ENCODE peak calls at places on chromosomes 2 and 18, in four cellular contexts. One of them, this sample, is unnamed.

GRCh38 chr18:77068321-77068841 is 64.2 kb downstream of the MBP start:
- DNase-seq in amygdala: no peak
- DNase-seq in B cell: no peak
- DNase-seq in activated CD4-positive, alpha-beta T cell treated with anti-CD3 and anti-CD28 coated beads, Interleukin-2, amount 10 ng/mL, durations not matched to agents 7 days and 5 days: peak
- DNase-seq in this sample: no peak

GRCh38 chr18:75544051-75544481 is 116.6 kb upstream of the SMIM21 start:
- DNase-seq in activated CD4-positive, alpha-beta T cell treated with anti-CD3 and anti-CD28 coated beads, Interleukin-2, amount 10 ng/mL, durations not matched to agents 7 days and 5 days: no peak
- DNase-seq in amygdala: no peak
- DNase-seq in B cell: no peak
- DNase-seq in this sample: no peak

GRCh38 chr18:23194969-23195957 is 60.0 kb downstream of the CABLES1 start:
- DNase-seq in amygdala: no peak
- DNase-seq in B cell: no peak
- DNase-seq in activated CD4-positive, alpha-beta T cell treated with anti-CD3 and anti-CD28 coated beads, Interleukin-2, amount 10 ng/mL, durations not matched to agents 7 days and 5 days: no peak
- DNase-seq in this sample: no peak

GRCh38 chr18:49052891-49053644 is 102.3 kb upstream of the SMAD7 start:
- DNase-seq in amygdala: no peak
- DNase-seq in B cell: peak
- DNase-seq in activated CD4-positive, alpha-beta T cell treated with anti-CD3 and anti-CD28 coated beads, Interleukin-2, amount 10 ng/mL, durations not matched to agents 7 days and 5 days: peak
- DNase-seq in this sample: no peak

GRCh38 chr2:213089438-213089837 is 62.0 kb downstream of the IKZF2 start:
- DNase-seq in amygdala: no peak
- DNase-seq in B cell: no peak
- DNase-seq in activated CD4-positive, alpha-beta T cell treated with anti-CD3 and anti-CD28 coated beads, Interleukin-2, amount 10 ng/mL, durations not matched to agents 7 days and 5 days: no peak
- DNase-seq in this sample: no peak

GRCh38 chr2:106963156-106963555 is 77.2 kb upstream of the ST6GAL2 start:
- DNase-seq in B cell: no peak
- DNase-seq in activated CD4-positive, alpha-beta T cell treated with anti-CD3 and anti-CD28 coated beads, Interleukin-2, amount 10 ng/mL, durations not matched to agents 7 days and 5 days: no peak
- DNase-seq in amygdala: no peak
- DNase-seq in this sample: no peak

GRCh38 chr2:134737671-134738070 is 18.9 kb upstream of the TMEM163 start:
- DNase-seq in activated CD4-positive, alpha-beta T cell treated with anti-CD3 and anti-CD28 coated beads, Interleukin-2, amount 10 ng/mL, durations not matched to agents 7 days and 5 days: no peak
- DNase-seq in amygdala: no peak
- DNase-seq in B cell: no peak
- DNase-seq in this sample: no peak

GRCh38 chr2:25614711-25615110 is 58.7 kb downstream of the DTNB start:
- DNase-seq in activated CD4-positive, alpha-beta T cell treated with anti-CD3 and anti-CD28 coated beads, Interleukin-2, amount 10 ng/mL, durations not matched to agents 7 days and 5 days: no peak
- DNase-seq in B cell: no peak
- DNase-seq in amygdala: no peak
- DNase-seq in this sample: no peak

GRCh38 chr2:151669585-151670081 is 64.6 kb downstream of the NEB start:
- DNase-seq in activated CD4-positive, alpha-beta T cell treated with anti-CD3 and anti-CD28 coated beads, Interleukin-2, amount 10 ng/mL, durations not matched to agents 7 days and 5 days: no peak
- DNase-seq in amygdala: peak
- DNase-seq in B cell: no peak
- DNase-seq in this sample: no peak